ENCODE peak calls at places on chromosome 6, in four cellular contexts. S, T, I and V are unnamed samples.
A peak's percentile ranks its signal among the peaks of the same experiment; 100 is the strongest.

GRCh38 chr6:44263357-44264100 is 1.8 kb downstream of the NFKBIE start:
- DNase-seq in I (no peak), T (no peak), S (no peak), V (peak; percentile 61)

GRCh38 chr6:106072501-106073140 is 13.5 kb upstream of the PRDM1 start:
- DNase-seq in S (no peak), I (no peak), T (no peak), V (no peak)

GRCh38 chr6:63624091-63624490 is 11.5 kb upstream of the PHF3 start:
- DNase-seq in T (no peak), I (no peak), S (no peak), V (no peak)

GRCh38 chr6:75642314-75642713 is 40.6 kb downstream of the SENP6 start:
- DNase-seq in T (no peak), S (no peak), I (no peak), V (no peak)

GRCh38 chr6:157563611-157564284 is 182.8 kb downstream of the ZDHHC14 start:
- DNase-seq in S (no peak), T (no peak), I (no peak), V (no peak)

GRCh38 chr6:38847497-38847896 is 132.4 kb downstream of the DNAH8 start:
- DNase-seq in S (no peak), I (no peak), T (no peak), V (no peak)

GRCh38 chr6:31075528-31075927 is 36.8 kb downstream of the C6orf15 start:
- DNase-seq in I (no peak), S (peak; percentile 47), T (no peak), V (no peak)

GRCh38 chr6:135117413-135117968 is 62.9 kb upstream of the HBS1L start:
- DNase-seq in S (no peak), T (no peak), I (no peak), V (no peak)

GRCh38 chr6:81636930-81637568 is 115.4 kb downstream of the TENT5A start:
- DNase-seq in I (no peak), T (no peak), S (no peak), V (no peak)

GRCh38 chr6:151147118-151147832 is 92.5 kb upstream of the AKAP12 start:
- DNase-seq in I (no peak), S (no peak), T (peak; percentile 33), V (no peak)

GRCh38 chr6:129105793-129106192 is 222.9 kb downstream of the LAMA2 start:
- DNase-seq in I (no peak), S (no peak), T (no peak), V (no peak)

GRCh38 chr6:84772428-84773132 is 8.2 kb upstream of the TBX18 start:
- DNase-seq in T (peak; percentile 19), I (no peak), S (no peak), V (no peak)

GRCh38 chr6:84776392-84776791 is 12.0 kb upstream of the TBX18 start:
- DNase-seq in S (no peak), I (no peak), T (no peak), V (no peak)

GRCh38 chr6:84773431-84774173 is 9.2 kb upstream of the TBX18 start:
- DNase-seq in S (no peak), I (no peak), T (peak; percentile 24), V (no peak)

GRCh38 chr6:84773133-84773430 is 8.7 kb upstream of the TBX18 start:
- DNase-seq in T (no peak), I (no peak), S (no peak), V (no peak)

DNA sequence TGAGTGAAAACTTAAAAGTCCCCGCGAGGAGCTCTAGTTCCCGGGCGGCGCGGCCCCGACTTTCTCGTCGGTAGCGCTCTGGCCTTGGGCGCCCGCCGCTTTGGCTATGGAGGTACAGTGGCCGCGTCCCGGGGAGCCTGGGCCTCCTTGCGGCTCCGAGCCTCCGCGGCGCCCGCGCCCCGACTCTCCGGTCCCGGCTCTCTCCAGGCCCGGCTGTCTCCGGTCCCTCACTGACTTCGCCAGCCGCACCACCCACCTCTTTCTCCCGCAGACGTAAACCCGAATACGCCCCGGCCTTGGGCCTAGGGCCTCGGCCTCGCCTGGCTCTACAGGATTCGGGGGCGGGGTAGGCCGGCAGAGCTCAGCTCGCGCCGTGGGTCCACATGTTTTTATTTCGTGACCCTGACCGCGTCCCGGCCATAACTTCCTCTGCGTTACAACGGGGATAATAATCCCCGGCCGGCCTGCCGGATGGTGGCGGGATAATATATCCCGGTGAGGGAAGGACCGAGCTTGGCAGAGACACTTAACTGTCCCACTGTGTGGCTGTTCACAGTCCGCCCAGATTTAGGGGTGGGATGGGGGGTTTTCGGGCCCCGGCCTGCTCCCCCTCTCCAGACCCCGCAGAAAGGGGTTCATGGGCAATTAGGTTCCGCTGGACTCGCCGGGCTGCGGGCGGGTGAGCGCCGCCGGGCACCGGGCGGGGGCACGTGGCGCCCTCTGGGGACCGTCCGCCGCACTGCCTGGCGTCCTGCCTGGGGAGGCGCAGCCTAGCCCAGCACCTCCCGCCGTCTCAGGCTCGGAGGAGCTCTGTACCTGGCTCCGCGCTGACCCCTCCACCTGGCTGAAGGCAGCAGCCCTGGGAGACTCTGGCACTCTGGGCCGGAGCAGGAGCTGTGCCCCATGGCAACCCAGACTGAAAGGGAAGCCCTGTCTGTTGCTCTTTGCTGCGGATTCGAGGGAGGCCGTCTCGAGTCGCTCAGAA is 10.1 kb upstream of the TBX18 start:
- DNase-seq in S (no peak), I (peak; percentile 61), T (peak; percentile 58), V (no peak)
- H3K4me3 ChIP-seq in S (no peak overlapping the region), I (peak overlapping the region; percentile 53), T (peak overlapping the region; percentile 62), V (no peak overlapping the region)

GRCh38 chr6:147207851-147208754 is 3.9 kb downstream of the STXBP5 start:
- DNase-seq in T (no peak), S (peak; percentile 51), I (no peak), V (no peak)
- H3K4me3 ChIP-seq in T (peak overlapping the region; percentile 34), S (peak overlapping the region; percentile 12), I (no peak overlapping the region), V (no peak overlapping the region)

GRCh38 chr6:170150590-170150945 is 140.3 kb downstream of the DLL1 start:
- DNase-seq in T (peak; percentile 6), S (no peak), I (peak; percentile 38), V (no peak)

GRCh38 chr6:170152989-170153388 is 137.9 kb downstream of the DLL1 start:
- DNase-seq in T (peak; percentile 54), I (peak; percentile 60), S (peak; percentile 70), V (no peak)

GRCh38 chr6:170152111-170152926 is 138.6 kb downstream of the DLL1 start:
- DNase-seq in S (no peak), I (peak; percentile 72), T (peak; percentile 61), V (no peak)

GRCh38 chr6:170149681-170150589 is 140.9 kb downstream of the DLL1 start:
- DNase-seq in T (peak; percentile 9), I (peak; percentile 46), S (no peak), V (no peak)

GRCh38 chr6:170151235-170152110 is 139.4 kb downstream of the DLL1 start:
- DNase-seq in S (no peak), T (peak; percentile 6), I (peak; percentile 52), V (no peak)
- H3K4me3 ChIP-seq in S (no peak overlapping the region), T (peak overlapping the region; percentile 28), I (peak overlapping the region; percentile 14), V (no peak overlapping the region)

GRCh38 chr6:87923389-87924050 is 124.1 kb upstream of the SPACA1 start:
- DNase-seq in S (no peak), I (no peak), T (no peak), V (no peak)
- H3K4me3 ChIP-seq in S (no peak overlapping the region), I (no peak overlapping the region), T (no peak overlapping the region), V (no peak overlapping the region)

GRCh38 chr6:169571123-169571962 is 130.5 kb downstream of the WDR27 start:
- DNase-seq in I (no peak), S (peak; percentile 66), T (no peak), V (no peak)
- H3K4me3 ChIP-seq in I (no peak overlapping the region), S (no peak overlapping the region), T (no peak overlapping the region), V (no peak overlapping the region)

DNA sequence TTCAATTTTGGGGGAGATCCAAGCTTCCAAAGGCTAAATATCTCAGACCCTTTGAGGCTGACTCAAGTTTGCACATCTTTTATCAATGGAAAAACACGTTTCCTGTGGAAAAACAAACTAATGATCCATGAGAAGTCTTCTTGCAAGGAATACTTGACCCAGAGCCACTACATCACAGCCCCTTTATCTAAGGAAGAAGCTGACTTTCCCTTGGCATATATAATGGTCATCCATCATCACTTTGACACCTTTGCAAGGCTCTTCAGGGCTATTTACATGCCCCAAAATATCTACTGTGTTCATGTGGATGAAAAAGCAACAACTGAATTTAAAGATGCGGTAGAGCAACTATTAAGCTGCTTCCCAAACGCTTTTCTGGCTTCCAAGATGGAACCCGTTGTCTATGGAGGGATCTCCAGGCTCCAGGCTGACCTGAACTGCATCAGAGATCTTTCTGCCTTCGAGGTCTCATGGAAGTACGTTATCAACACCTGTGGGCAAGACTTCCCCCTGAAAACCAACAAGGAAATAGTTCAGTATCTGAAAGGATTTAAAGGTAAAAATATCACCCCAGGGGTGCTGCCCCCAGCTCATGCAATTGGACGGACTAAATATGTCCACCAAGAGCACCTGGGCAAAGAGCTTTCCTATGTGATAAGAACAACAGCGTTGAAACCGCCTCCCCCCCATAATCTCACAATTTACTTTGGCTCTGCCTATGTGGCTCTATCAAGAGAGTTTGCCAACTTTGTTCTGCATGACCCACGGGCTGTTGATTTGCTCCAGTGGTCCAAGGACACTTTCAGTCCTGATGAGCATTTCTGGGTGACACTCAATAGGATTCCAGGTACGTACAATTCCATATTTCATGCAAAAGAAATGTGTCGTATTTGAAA is 35.6 kb downstream of the GCNT2 start:
- DNase-seq in S (no peak), T (no peak), I (no peak), V (no peak)
- H3K4me3 ChIP-seq in S (no peak overlapping the region), T (peak overlapping the region; percentile 55), I (peak overlapping the region; percentile 49), V (no peak overlapping the region)

DNA sequence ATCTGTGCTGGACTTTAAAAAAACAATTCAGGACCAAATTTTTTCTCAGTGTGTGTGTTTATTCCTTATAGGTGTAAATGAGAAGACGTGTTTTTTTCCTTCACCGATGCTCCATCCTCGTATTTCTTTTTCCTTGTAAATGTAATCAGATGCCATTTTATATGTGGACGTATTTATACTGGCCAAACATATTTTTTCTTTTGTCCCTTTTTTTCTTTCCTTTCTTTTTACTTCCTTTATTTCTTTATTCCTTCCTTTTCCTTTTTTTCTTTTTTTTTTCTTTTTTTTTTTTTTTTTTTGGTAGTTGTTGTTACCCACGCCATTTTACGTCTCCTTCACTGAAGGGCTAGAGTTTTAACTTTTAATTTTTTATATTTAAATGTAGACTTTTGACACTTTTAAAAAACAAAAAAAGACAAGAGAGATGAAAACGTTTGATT is 3.7 kb downstream of the SOX4 start:
- DNase-seq in T (no peak), I (no peak), S (no peak), V (no peak)
- H3K4me3 ChIP-seq in T (peak overlapping the region; percentile 85), I (peak overlapping the region; percentile 67), S (peak overlapping the region; percentile 99), V (no peak overlapping the region)